ENCODE peak calls at places on chromosomes 2 and 18, in seven cellular contexts. P, U, X, Z, W, Y and D are unnamed samples.

GRCh38 chr2:129067921-129068320 is 749.3 kb upstream of the HS6ST1 start:
- DNase-seq in P (no peak), U (no peak), X (no peak), Z (no peak), W (no peak), Y (no peak), D (no peak)

GRCh38 chr18:36296591-36297418 is 708 bp upstream of the FHOD3 start:
- DNase-seq in P (peak), U (no peak), X (peak), Z (peak), W (peak), Y (no peak), D (peak)

GRCh38 chr2:11411768-11412448 is 54.1 kb downstream of the E2F6 start:
- DNase-seq in P (no peak), U (no peak), X (peak), Z (peak), W (peak), Y (peak), D (peak)

GRCh38 chr2:239152239-239152915 is 248.4 kb downstream of the HDAC4 start:
- DNase-seq in P (peak), U (no peak), X (no peak), Z (no peak), W (no peak), Y (no peak), D (no peak)

GRCh38 chr18:10131036-10131774 is 217.4 kb downstream of the VAPA start:
- DNase-seq in P (no peak), U (no peak), X (peak), Z (no peak), W (no peak), Y (peak), D (no peak)

GRCh38 chr2:2102870-2103269 is 228.2 kb downstream of the MYT1L start:
- DNase-seq in P (no peak), U (no peak), X (no peak), Z (no peak), W (no peak), Y (no peak), D (no peak)

GRCh38 chr2:43707255-43707654 is 31.0 kb upstream of the C1GALT1C1L start:
- DNase-seq in P (peak), U (no peak), X (peak), Z (peak), W (no peak), Y (peak), D (no peak)

GRCh38 chr2:39845460-39846146 is 66.5 kb upstream of the THUMPD2 start:
- DNase-seq in P (no peak), U (no peak), X (no peak), Z (no peak), W (no peak), Y (peak), D (peak)

GRCh38 chr2:71129891-71130324 is at the start of gene MCEE:
- DNase-seq in P (peak), U (peak), X (no peak), Z (peak), W (peak), Y (peak), D (peak)

GRCh38 chr2:188675391-188676011 is 298.7 kb upstream of the COL3A1 start:
- DNase-seq in P (no peak), U (no peak), X (no peak), Z (no peak), W (no peak), Y (no peak), D (no peak)

GRCh38 chr18:26617151-26617554 is 68.8 kb upstream of the KCTD1 start:
- DNase-seq in P (no peak), U (no peak), X (no peak), Z (peak), W (no peak), Y (peak), D (peak)

GRCh38 chr2:96140941-96141623 is 2.8 kb upstream of the ASTL start:
- DNase-seq in P (no peak), U (no peak), X (no peak), Z (no peak), W (no peak), Y (no peak), D (no peak)

GRCh38 chr2:174587607-174588006 is 10.0 kb downstream of the WIPF1 start:
- DNase-seq in P (no peak), U (no peak), X (no peak), Z (no peak), W (no peak), Y (no peak), D (no peak)